ENCODE peak calls at places on chromosome 11, in four cellular contexts. One of them, this sample, is unnamed.
A peak's percentile ranks its signal among the peaks of the same experiment; 100 is the strongest.

GRCh38 chr11:61071880-61072279 is 30.4 kb upstream of the CD5 start:
- DNase-seq in psoas muscle: no peak
- DNase-seq in astrocyte: no peak
- DNase-seq in B cell: no peak
- DNase-seq in this sample: no peak

GRCh38 chr11:112421854-112422253 is 161.2 kb upstream of the PLET1 start:
- DNase-seq in psoas muscle: no peak
- DNase-seq in B cell: no peak
- DNase-seq in astrocyte: no peak
- DNase-seq in this sample: no peak

GRCh38 chr11:119404872-119405271 is 18.1 kb downstream of the THY1 start:
- DNase-seq in psoas muscle: no peak
- DNase-seq in B cell: no peak
- DNase-seq in astrocyte: peak; percentile 38
- DNase-seq in this sample: no peak

GRCh38 chr11:130548491-130548833 is 100.0 kb downstream of the ADAMTS15 start:
- DNase-seq in psoas muscle: no peak
- DNase-seq in B cell: no peak
- DNase-seq in astrocyte: no peak
- DNase-seq in this sample: no peak

GRCh38 chr11:22432331-22433065 is 94.3 kb downstream of the SLC17A6 start:
- DNase-seq in B cell: no peak
- DNase-seq in astrocyte: peak; percentile 57
- DNase-seq in psoas muscle: peak; percentile 68
- DNase-seq in this sample: peak; percentile 40

GRCh38 chr11:7098235-7098832 is 9.5 kb downstream of the RBMXL2 start:
- DNase-seq in B cell: peak; percentile 50
- DNase-seq in astrocyte: peak; percentile 12
- DNase-seq in psoas muscle: no peak
- DNase-seq in this sample: peak; percentile 28

GRCh38 chr11:28142724-28143123 is 34.5 kb downstream of the METTL15 start:
- DNase-seq in psoas muscle: no peak
- DNase-seq in B cell: no peak
- DNase-seq in astrocyte: no peak
- DNase-seq in this sample: no peak

GRCh38 chr11:102447941-102448868 is 4.4 kb downstream of the TMEM123 start:
- DNase-seq in psoas muscle: no peak
- DNase-seq in B cell: no peak
- DNase-seq in astrocyte: no peak
- DNase-seq in this sample: no peak

GRCh38 chr11:35688023-35688422 is 25.4 kb downstream of the TRIM44 start:
- DNase-seq in astrocyte: peak; percentile 14
- DNase-seq in B cell: peak; percentile 10
- DNase-seq in psoas muscle: no peak
- DNase-seq in this sample: no peak

DNA sequence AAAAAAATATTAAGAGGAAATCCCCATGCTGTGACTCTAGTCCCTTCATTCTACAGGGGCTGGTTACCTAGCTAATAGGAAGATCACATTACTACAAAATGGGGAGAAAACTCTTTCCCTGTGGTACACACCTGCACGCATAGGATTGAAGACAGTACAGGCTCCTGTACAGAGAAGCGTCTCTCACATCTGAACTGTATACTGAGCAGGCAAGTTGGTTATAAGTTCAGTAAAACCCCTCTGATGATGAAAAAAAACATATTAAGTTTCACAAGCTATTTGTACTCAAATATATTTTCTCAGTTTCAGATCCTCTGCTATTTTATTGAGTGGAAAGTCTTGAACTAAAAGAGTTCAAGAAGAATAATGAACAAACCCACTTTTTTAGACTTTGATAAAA is 156.9 kb upstream of the HSD17B12 start:
- DNase-seq in B cell: no peak
- DNase-seq in psoas muscle: no peak
- DNase-seq in astrocyte: no peak
- DNase-seq in this sample: no peak
- TF ChIP-seq CTCF in B cell: no peak
- TF ChIP-seq CTCF in psoas muscle: no peak
- TF ChIP-seq CTCF in astrocyte: no peak
- TF ChIP-seq CTCF in this sample: no peak

GRCh38 chr11:13207665-13208594 is 69.7 kb upstream of the BMAL1 start:
- DNase-seq in B cell: no peak
- DNase-seq in astrocyte: peak; percentile 87
- DNase-seq in psoas muscle: no peak
- DNase-seq in this sample: no peak

GRCh38 chr11:13208921-13209320 is 68.7 kb upstream of the BMAL1 start:
- DNase-seq in psoas muscle: no peak
- DNase-seq in B cell: no peak
- DNase-seq in astrocyte: peak; percentile 33
- DNase-seq in this sample: no peak

GRCh38 chr11:13207270-13207664 is 70.3 kb upstream of the BMAL1 start:
- DNase-seq in psoas muscle: no peak
- DNase-seq in B cell: no peak
- DNase-seq in astrocyte: no peak
- DNase-seq in this sample: no peak

GRCh38 chr11:13209379-13209778 is 68.2 kb upstream of the BMAL1 start:
- DNase-seq in astrocyte: no peak
- DNase-seq in psoas muscle: no peak
- DNase-seq in B cell: no peak
- DNase-seq in this sample: no peak

DNA sequence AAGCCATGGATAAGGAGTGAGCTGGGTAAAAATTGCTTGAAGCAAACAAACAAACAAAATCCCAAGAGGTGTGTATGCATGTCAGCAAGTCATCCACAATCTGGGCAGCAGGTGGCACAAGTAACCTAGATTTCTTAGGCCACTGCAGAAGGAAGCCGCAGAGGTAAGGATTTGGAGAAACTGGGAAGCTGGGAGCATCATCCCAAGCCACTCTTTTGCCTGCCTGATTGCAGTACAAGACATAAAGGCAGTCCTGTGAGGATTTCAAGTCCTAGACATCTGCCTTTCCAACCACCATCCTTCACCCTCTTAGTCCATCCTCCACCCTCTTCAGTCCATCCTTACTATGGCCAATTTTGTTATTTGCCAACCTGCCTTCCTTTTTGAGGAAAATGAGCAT is 67.2 kb upstream of the BMAL1 start:
- DNase-seq in astrocyte: peak; percentile 59
- DNase-seq in B cell: no peak
- DNase-seq in psoas muscle: peak; percentile 52
- DNase-seq in this sample: peak; percentile 52
- TF ChIP-seq CTCF in astrocyte: peak; percentile 72
- TF ChIP-seq CTCF in B cell: peak; percentile 24
- TF ChIP-seq CTCF in psoas muscle: peak; percentile 63
- TF ChIP-seq CTCF in this sample: peak; percentile 60

GRCh38 chr11:62665630-62666258 is 632 bp downstream of the CSKMT start:
- DNase-seq in psoas muscle: peak; percentile 79
- DNase-seq in astrocyte: peak; percentile 58
- DNase-seq in B cell: peak; percentile 59
- DNase-seq in this sample: no peak

GRCh38 chr11:62664405-62665074 is 470 bp downstream of the C11orf98 start:
- DNase-seq in B cell: no peak
- DNase-seq in psoas muscle: peak; percentile 75
- DNase-seq in astrocyte: peak; percentile 53
- DNase-seq in this sample: peak; percentile 72

GRCh38 chr11:62665075-62665629 is at the start of the genes C11orf98 and CSKMT:
- DNase-seq in B cell: peak; percentile 98
- DNase-seq in astrocyte: peak; percentile 82
- DNase-seq in psoas muscle: peak; percentile 97
- DNase-seq in this sample: peak; percentile 97

GRCh38 chr11:62667460-62667859 is 2.3 kb downstream of the CSKMT start:
- DNase-seq in psoas muscle: no peak
- DNase-seq in B cell: no peak
- DNase-seq in astrocyte: no peak
- DNase-seq in this sample: no peak

GRCh38 chr11:62666259-62666926 is 1.3 kb downstream of the CSKMT start:
- DNase-seq in B cell: no peak
- DNase-seq in astrocyte: no peak
- DNase-seq in psoas muscle: no peak
- DNase-seq in this sample: no peak
- TF ChIP-seq CTCF in B cell: no peak
- TF ChIP-seq CTCF in astrocyte: no peak
- TF ChIP-seq CTCF in psoas muscle: no peak
- TF ChIP-seq CTCF in this sample: no peak

GRCh38 chr11:29321293-29322132 is 695.3 kb downstream of the KCNA4 start:
- DNase-seq in psoas muscle: no peak
- DNase-seq in astrocyte: peak; percentile 91
- DNase-seq in B cell: no peak
- DNase-seq in this sample: no peak

GRCh38 chr11:29318134-29318845 is 698.5 kb downstream of the KCNA4 start:
- DNase-seq in psoas muscle: no peak
- DNase-seq in astrocyte: peak; percentile 95
- DNase-seq in B cell: no peak
- DNase-seq in this sample: no peak

GRCh38 chr11:29320196-29320595 is 696.6 kb downstream of the KCNA4 start:
- DNase-seq in psoas muscle: no peak
- DNase-seq in astrocyte: no peak
- DNase-seq in B cell: no peak
- DNase-seq in this sample: no peak

GRCh38 chr11:29317669-29318068 is 699.2 kb downstream of the KCNA4 start:
- DNase-seq in psoas muscle: no peak
- DNase-seq in astrocyte: peak; percentile 77
- DNase-seq in B cell: no peak
- DNase-seq in this sample: no peak

GRCh38 chr11:29319231-29319630 is 697.6 kb downstream of the KCNA4 start:
- DNase-seq in psoas muscle: no peak
- DNase-seq in B cell: no peak
- DNase-seq in astrocyte: peak; percentile 86
- DNase-seq in this sample: no peak
- TF ChIP-seq CTCF in psoas muscle: no peak
- TF ChIP-seq CTCF in B cell: no peak
- TF ChIP-seq CTCF in astrocyte: no peak
- TF ChIP-seq CTCF in this sample: no peak

DNA sequence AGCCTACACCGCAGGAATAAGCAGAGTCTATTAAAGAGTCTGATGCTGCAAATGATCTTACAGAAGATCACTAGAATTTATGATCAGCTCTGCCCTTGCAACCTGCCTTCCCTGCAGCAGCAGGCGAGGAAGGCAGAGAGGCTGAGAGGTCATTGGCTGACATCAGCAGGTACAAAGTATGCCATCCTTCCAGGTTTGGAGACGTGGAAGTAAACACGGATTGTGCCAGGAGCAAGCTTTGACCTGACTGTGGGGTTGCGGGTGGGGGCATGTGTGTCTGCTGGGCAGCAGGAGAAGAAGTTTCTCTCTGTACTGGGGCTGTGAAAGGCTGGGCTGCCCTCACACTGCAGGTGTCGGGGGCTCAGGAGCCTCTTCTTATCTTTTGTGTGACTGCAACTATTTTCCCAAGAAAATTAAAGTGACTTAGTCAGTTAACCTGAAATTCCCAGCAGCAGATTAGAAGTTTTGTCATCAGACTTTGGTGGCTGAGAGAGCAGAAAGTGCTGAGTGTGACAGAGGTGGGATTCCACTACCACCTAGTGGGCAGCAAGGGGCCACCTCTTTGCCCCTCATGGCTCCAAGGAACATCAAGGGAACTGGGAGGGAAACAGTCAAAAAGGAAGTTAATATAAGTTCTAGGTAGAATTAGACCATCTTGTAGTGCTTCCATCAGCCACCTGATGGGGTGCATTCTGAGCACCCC is 565.9 kb downstream of the ETS1 start:
- DNase-seq in psoas muscle: no peak
- DNase-seq in astrocyte: peak; percentile 13
- DNase-seq in B cell: no peak
- DNase-seq in this sample: peak; percentile 48
- TF ChIP-seq CTCF in psoas muscle: peak; percentile 14
- TF ChIP-seq CTCF in astrocyte: peak; percentile 10
- TF ChIP-seq CTCF in B cell: no peak
- TF ChIP-seq CTCF in this sample: peak; percentile 64

GRCh38 chr11:45254070-45254469 is 32.1 kb downstream of the SYT13 start:
- DNase-seq in astrocyte: peak; percentile 41
- DNase-seq in B cell: no peak
- DNase-seq in psoas muscle: no peak
- DNase-seq in this sample: no peak
- TF ChIP-seq CTCF in astrocyte: no peak
- TF ChIP-seq CTCF in B cell: no peak
- TF ChIP-seq CTCF in psoas muscle: no peak
- TF ChIP-seq CTCF in this sample: no peak

GRCh38 chr11:125320347-125321122 is 156.0 kb downstream of the PKNOX2 start:
- DNase-seq in psoas muscle: no peak
- DNase-seq in astrocyte: no peak
- DNase-seq in B cell: no peak
- DNase-seq in this sample: no peak
- TF ChIP-seq CTCF in psoas muscle: no peak
- TF ChIP-seq CTCF in astrocyte: no peak
- TF ChIP-seq CTCF in B cell: no peak
- TF ChIP-seq CTCF in this sample: no peak

GRCh38 chr11:12761029-12761428 is 86.8 kb downstream of the TEAD1 start:
- DNase-seq in astrocyte: no peak
- DNase-seq in B cell: no peak
- DNase-seq in psoas muscle: no peak
- DNase-seq in this sample: no peak
- TF ChIP-seq CTCF in astrocyte: peak; percentile 41
- TF ChIP-seq CTCF in B cell: no peak
- TF ChIP-seq CTCF in psoas muscle: peak; percentile 21
- TF ChIP-seq CTCF in this sample: no peak

This sample was measured in nephron progenitor cell.